ENCODE peak calls at places on chromosome 13, in four cellular contexts. H is GM12892, K is K562, P is H1. F is an unnamed sample.

GRCh38 chr13:46296465-46296822 is 84.7 kb downstream of the LRRC63 start:
- DNase-seq in H (no peak), K (no peak), P (no peak), F (no peak)

GRCh38 chr13:98487016-98487415 is 89.9 kb downstream of the STK24 start:
- DNase-seq in H (no peak), K (no peak), P (no peak), F (no peak)

GRCh38 chr13:36029171-36029570 is 102.0 kb downstream of the DCLK1 start:
- DNase-seq in H (no peak), K (no peak), P (no peak), F (no peak)

GRCh38 chr13:41548870-41549269 is 91.5 kb downstream of the RGCC start:
- DNase-seq in H (no peak), K (no peak), P (no peak), F (no peak)

GRCh38 chr13:63163903-63164302 is 1748.3 kb upstream of the PCDH20 start:
- DNase-seq in H (no peak), K (no peak), P (no peak), F (no peak)

GRCh38 chr13:40629678-40630384 is 36.6 kb downstream of the FOXO1 start:
- DNase-seq in H (no peak), K (no peak), P (no peak), F (no peak)

GRCh38 chr13:69234171-69234570 is 873.5 kb upstream of the ATXN8OS start:
- DNase-seq in H (no peak), K (no peak), P (no peak), F (no peak)

GRCh38 chr13:89977203-89977602 is 1370.3 kb upstream of the MIR17HG start:
- DNase-seq in H (no peak), K (no peak), P (no peak), F (no peak)

GRCh38 chr13:85170372-85170771 is 628.8 kb downstream of the SLITRK6 start:
- DNase-seq in H (no peak), K (no peak), P (no peak), F (no peak)

GRCh38 chr13:109941221-109941620 is 154.8 kb upstream of the IRS2 start:
- DNase-seq in H (no peak), K (no peak), P (no peak), F (no peak)

GRCh38 chr13:34523401-34523800 is 418.7 kb upstream of the NBEA start:
- DNase-seq in H (no peak), K (no peak), P (no peak), F (no peak)

GRCh38 chr13:20221772-20222171 is 10.3 kb downstream of the GJB6 start:
- DNase-seq in H (no peak), K (no peak), P (no peak), F (no peak)

GRCh38 chr13:39263033-39263432 is 224.8 kb downstream of the NHLRC3 start:
- DNase-seq in H (peak), K (peak), P (no peak), F (peak)

GRCh38 chr13:28837111-28837510 is 17.0 kb downstream of the MTUS2 start:
- DNase-seq in H (no peak), K (no peak), P (no peak), F (no peak)

GRCh38 chr13:100674363-100674847 is at the start of gene TMTC4:
- DNase-seq in H (peak), K (peak), P (no peak), F (peak)

GRCh38 chr13:41614671-41615519 is 157.5 kb downstream of the RGCC start:
- DNase-seq in H (no peak), K (no peak), P (no peak), F (no peak)

GRCh38 chr13:52187029-52187423 is 27.6 kb upstream of the NEK3 start:
- DNase-seq in H (no peak), K (no peak), P (no peak), F (no peak)

GRCh38 chr13:24165746-24166145 is 5.2 kb downstream of the SPATA13 start:
- DNase-seq in H (no peak), K (no peak), P (no peak), F (no peak)

GRCh38 chr13:98173431-98173921 is 3.6 kb downstream of the RNF113B start:
- DNase-seq in H (no peak), K (no peak), P (no peak), F (no peak)

GRCh38 chr13:23574421-23574820 is 4.2 kb downstream of the TNFRSF19 start:
- DNase-seq in H (no peak), K (no peak), P (no peak), F (no peak)

GRCh38 chr13:44431150-44431549 is 57.5 kb downstream of the SERP2 start:
- DNase-seq in H (no peak), K (no peak), P (no peak), F (no peak)

GRCh38 chr13:80341098-80341701 is at the start of gene SPRY2:
- DNase-seq in H (no peak), K (peak), P (peak), F (no peak)

GRCh38 chr13:30905932-30906383 is at the start of gene MEDAG:
- DNase-seq in H (no peak), K (no peak), P (no peak), F (no peak)

GRCh38 chr13:51832471-51833152 is 12.4 kb downstream of the TMEM272 start:
- DNase-seq in H (peak), K (peak), P (no peak), F (peak)

GRCh38 chr13:57045816-57046691 is 94.7 kb upstream of the PRR20A start:
- DNase-seq in H (no peak), K (no peak), P (no peak), F (no peak)

GRCh38 chr13:77062097-77062496 is 35.1 kb upstream of the FBXL3 start:
- DNase-seq in H (no peak), K (no peak), P (no peak), F (no peak)

GRCh38 chr13:84191199-84191598 is 308.9 kb upstream of the SLITRK1 start:
- DNase-seq in H (no peak), K (no peak), P (no peak), F (no peak)

GRCh38 chr13:79593611-79594275 is 112.8 kb downstream of the NDFIP2 start:
- DNase-seq in H (no peak), K (no peak), P (no peak), F (no peak)

GRCh38 chr13:75299206-75299605 is 182.8 kb downstream of the TBC1D4 start:
- DNase-seq in H (no peak), K (no peak), P (no peak), F (no peak)

GRCh38 chr13:47332149-47332548 is 435.3 kb upstream of the HTR2A start:
- DNase-seq in H (no peak), K (no peak), P (no peak), F (no peak)

GRCh38 chr13:113796948-113797676 is 38.1 kb downstream of the TMEM255B start:
- DNase-seq in H (no peak), K (no peak), P (no peak), F (no peak)

GRCh38 chr13:43792456-43792855 is 5.7 kb upstream of the ENOX1 start:
- DNase-seq in H (no peak), K (no peak), P (no peak), F (no peak)

DNA sequence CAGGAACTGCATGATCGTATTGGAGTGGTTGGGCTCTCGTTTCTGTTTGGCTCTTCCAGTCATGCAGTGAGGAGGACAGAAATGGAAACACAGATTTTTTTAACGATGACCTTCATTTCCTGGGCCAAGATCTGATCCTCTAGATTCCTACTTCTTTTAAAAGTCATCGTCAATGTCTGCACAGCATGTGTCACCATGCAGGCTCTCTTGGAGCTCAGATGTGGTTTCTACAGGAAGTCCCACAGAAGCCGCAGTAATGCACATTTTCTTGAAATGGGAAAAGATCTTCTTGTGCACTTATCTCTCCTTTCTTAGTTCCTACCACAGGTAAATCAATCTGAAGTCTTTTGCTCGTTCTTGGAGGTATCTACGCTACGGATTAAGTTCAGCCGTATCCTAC is 626.9 kb downstream of the EFNB2 start:
- DNase-seq in H (no peak), K (no peak), P (no peak), F (no peak)
- TF ChIP-seq TAF1 in H (no peak), K (no peak), P (no peak), F (no peak)

DNA sequence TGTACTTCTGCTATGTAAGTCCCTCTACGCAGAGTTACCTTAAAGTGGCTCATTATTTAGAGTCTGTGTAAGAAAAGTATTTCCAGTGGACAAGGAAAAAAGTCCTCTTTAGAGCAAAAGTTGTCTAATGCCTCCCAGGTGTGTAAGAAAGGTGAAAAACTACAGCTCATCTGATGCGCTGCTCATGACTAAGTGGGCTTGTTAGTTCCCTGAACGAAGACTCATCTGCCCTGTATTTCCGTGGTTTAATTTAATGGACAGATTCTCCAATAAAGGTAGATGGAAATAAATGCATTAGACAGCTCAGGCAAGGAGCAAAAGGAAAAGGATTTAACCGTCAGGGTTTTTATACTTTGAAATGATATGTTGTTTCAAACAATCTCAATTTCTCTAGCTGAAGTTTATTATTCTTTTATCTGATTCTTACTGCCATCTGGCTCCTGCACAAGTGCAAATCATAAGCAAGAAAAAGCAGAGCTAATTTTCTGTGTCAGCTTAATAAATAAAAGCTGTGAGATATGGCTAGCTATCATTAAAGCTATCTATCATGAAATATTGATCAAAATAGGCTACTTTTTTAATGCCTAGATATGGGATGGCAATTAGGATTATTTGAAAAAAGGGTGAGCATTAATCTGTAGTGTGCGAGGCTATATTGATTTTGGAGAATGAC is 73.7 kb upstream of the PCDH9 start:
- DNase-seq in H (no peak), K (no peak), P (no peak), F (no peak)
- TF ChIP-seq TAF1 in H (no peak), K (no peak), P (no peak), F (no peak)

DNA sequence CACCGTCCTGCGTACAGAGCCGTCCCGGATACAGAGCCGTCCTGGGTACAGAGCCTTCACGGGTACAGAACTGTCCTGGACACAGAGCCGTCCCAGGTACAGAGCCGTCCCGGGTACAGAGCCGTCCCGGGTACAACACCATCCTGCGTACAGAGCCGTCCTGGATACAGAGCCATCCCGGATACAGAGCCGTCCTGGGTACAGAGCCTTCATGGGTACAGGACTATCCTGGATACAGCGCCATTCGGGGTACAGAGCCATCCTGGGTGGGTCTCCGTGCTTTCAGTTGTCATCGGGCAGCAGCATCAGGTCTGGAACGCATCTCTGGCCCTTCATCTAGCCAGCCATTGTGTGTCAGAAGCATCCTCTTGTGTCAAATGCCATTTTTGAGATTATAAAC is 222.3 kb upstream of the SOX1 start:
- DNase-seq in H (no peak), K (no peak), P (no peak), F (no peak)
- TF ChIP-seq TAF1 in H (no peak), K (no peak), P (no peak), F (no peak)

GRCh38 chr13:27446986-27447583 is 3.3 kb downstream of the MTIF3 start:
- DNase-seq in H (no peak), K (no peak), P (no peak), F (no peak)

GRCh38 chr13:27449081-27449603 is 1.2 kb downstream of the MTIF3 start:
- DNase-seq in H (no peak), K (no peak), P (no peak), F (no peak)

GRCh38 chr13:27449936-27450828 is at the start of gene MTIF3:
- DNase-seq in H (peak), K (peak), P (peak), F (peak)

GRCh38 chr13:27448308-27448707 is 2.1 kb downstream of the MTIF3 start:
- DNase-seq in H (no peak), K (no peak), P (no peak), F (no peak)

GRCh38 chr13:27450921-27451461 is 627 bp upstream of the MTIF3 start:
- DNase-seq in H (no peak), K (peak), P (no peak), F (no peak)
- TF ChIP-seq TAF1 in H (no peak), K (no peak), P (no peak), F (no peak)